ENCODE peak calls at places on chromosomes 11 and 22, in seven cellular contexts. W, Y, F, H, M, O and S are unnamed samples.

GRCh38 chr11:396511-396947 is 2.5 kb downstream of the PKP3 start:
- DNase-seq in W (no peak), Y (no peak), F (no peak), H (no peak), M (no peak), O (no peak), S (no peak)

GRCh38 chr11:68854273-68854958 is 12.7 kb upstream of the CPT1A start:
- DNase-seq in W (no peak), Y (no peak), F (no peak), H (no peak), M (no peak), O (no peak), S (no peak)

GRCh38 chr11:77049081-77049480 is 14.9 kb downstream of the B3GNT6 start:
- DNase-seq in W (no peak), Y (peak), F (no peak), H (no peak), M (no peak), O (no peak), S (no peak)

GRCh38 chr11:133934599-133935550 is 21.9 kb downstream of the IGSF9B start:
- DNase-seq in W (no peak), Y (no peak), F (no peak), H (peak), M (no peak), O (no peak), S (peak)

GRCh38 chr11:116492600-116492999 is 280.2 kb downstream of the BUD13 start:
- DNase-seq in W (no peak), Y (no peak), F (no peak), H (no peak), M (no peak), O (no peak), S (no peak)

GRCh38 chr11:73838443-73839122 is 38.1 kb downstream of the COA4 start:
- DNase-seq in W (no peak), Y (no peak), F (no peak), H (no peak), M (no peak), O (no peak), S (no peak)

GRCh38 chr11:117427356-117427874 is 99.8 kb downstream of the CEP164 start:
- DNase-seq in W (no peak), Y (no peak), F (no peak), H (no peak), M (no peak), O (no peak), S (no peak)

GRCh38 chr11:134558258-134558835 is 146.3 kb upstream of the B3GAT1 start:
- DNase-seq in W (no peak), Y (peak), F (peak), H (no peak), M (no peak), O (no peak), S (no peak)

GRCh38 chr11:84899740-84900139 is 727.4 kb downstream of the DLG2 start:
- DNase-seq in W (no peak), Y (no peak), F (no peak), H (no peak), M (no peak), O (no peak), S (peak)

GRCh38 chr11:73215191-73216134 is 2.6 kb upstream of the P2RY2 start:
- DNase-seq in W (no peak), Y (no peak), F (no peak), H (no peak), M (no peak), O (no peak), S (no peak)

GRCh38 chr11:8218840-8219239 is 44.8 kb downstream of the LMO1 start:
- DNase-seq in W (no peak), Y (no peak), F (no peak), H (no peak), M (no peak), O (no peak), S (no peak)

GRCh38 chr11:111735262-111736116 is 30.7 kb downstream of the PPP2R1B start:
- DNase-seq in W (peak), Y (peak), F (no peak), H (peak), M (peak), O (peak), S (peak)

GRCh38 chr11:47443028-47443700 is 5.8 kb downstream of the RAPSN start:
- DNase-seq in W (no peak), Y (no peak), F (no peak), H (peak), M (no peak), O (peak), S (no peak)

GRCh38 chr22:26587991-26588613 is 1.8 kb downstream of the TPST2 start:
- DNase-seq in W (no peak), Y (no peak), F (no peak), H (no peak), M (no peak), O (no peak), S (no peak)

GRCh38 chr22:19527861-19528417 is 3.7 kb upstream of the CLDN5 start:
- DNase-seq in W (no peak), Y (no peak), F (no peak), H (no peak), M (no peak), O (no peak), S (peak)

GRCh38 chr11:64858467-64859401 is 14.3 kb upstream of the CDC42BPG start:
- DNase-seq in W (no peak), Y (no peak), F (peak), H (no peak), M (no peak), O (no peak), S (peak)

GRCh38 chr11:119702261-119702591 is 26.8 kb downstream of the NECTIN1 start:
- DNase-seq in W (no peak), Y (no peak), F (no peak), H (no peak), M (no peak), O (no peak), S (no peak)

GRCh38 chr11:44269369-44270351 is 40.3 kb downstream of the ALX4 start:
- DNase-seq in W (no peak), Y (peak), F (no peak), H (no peak), M (peak), O (no peak), S (no peak)

GRCh38 chr22:19807914-19808872 is 46.5 kb downstream of the GNB1L start:
- DNase-seq in W (no peak), Y (peak), F (no peak), H (no peak), M (no peak), O (no peak), S (no peak)

GRCh38 chr22:33897621-33897910 is 22.7 kb downstream of the LARGE1 start:
- DNase-seq in W (no peak), Y (no peak), F (no peak), H (peak), M (no peak), O (no peak), S (no peak)

GRCh38 chr11:102244681-102245409 is 72.4 kb upstream of the BIRC3 start:
- DNase-seq in W (no peak), Y (no peak), F (no peak), H (no peak), M (peak), O (no peak), S (peak)

GRCh38 chr11:62680825-62681240 is 2.0 kb upstream of the UBXN1 start:
- DNase-seq in W (no peak), Y (no peak), F (peak), H (no peak), M (peak), O (peak), S (peak)

GRCh38 chr11:35200811-35201341 is 61.9 kb downstream of the CD44 start:
- DNase-seq in W (no peak), Y (no peak), F (no peak), H (no peak), M (no peak), O (no peak), S (no peak)

GRCh38 chr22:46728470-46728869 is 9.6 kb downstream of the CERK start:
- DNase-seq in W (no peak), Y (no peak), F (no peak), H (no peak), M (no peak), O (no peak), S (no peak)

GRCh38 chr11:120061761-120062560 is 76.0 kb downstream of the TRIM29 start:
- DNase-seq in W (no peak), Y (peak), F (no peak), H (no peak), M (no peak), O (no peak), S (no peak)

GRCh38 chr22:29733362-29734322 is 13.8 kb downstream of the CABP7 start:
- DNase-seq in W (no peak), Y (no peak), F (no peak), H (peak), M (no peak), O (no peak), S (no peak)

GRCh38 chr11:44189986-44190882 is 94.8 kb downstream of the EXT2 start:
- DNase-seq in W (no peak), Y (no peak), F (no peak), H (no peak), M (peak), O (no peak), S (no peak)

GRCh38 chr11:126929186-126930085 is 71.1 kb downstream of the KIRREL3 start:
- DNase-seq in W (no peak), Y (no peak), F (no peak), H (peak), M (peak), O (no peak), S (no peak)

GRCh38 chr22:49883294-49883640 is 29.6 kb downstream of the ZBED4 start:
- DNase-seq in W (no peak), Y (no peak), F (no peak), H (no peak), M (no peak), O (no peak), S (no peak)

GRCh38 chr11:1459219-1459575 is 27.4 kb downstream of the MOB2 start:
- DNase-seq in W (no peak), Y (no peak), F (no peak), H (no peak), M (no peak), O (no peak), S (no peak)